ENCODE peak calls at places on chromosome 21, in five cellular contexts. B, H, L, P and Y are unnamed samples. For H3K4me1, the result is how much of the 10 kb centered on the place peaks cover.

GRCh38 chr21:34793471-34793870 is 124.7 kb downstream of the CLIC6 start:
- DNase-seq in B (no peak), L (no peak), H (no peak), P (no peak), Y (no peak)

GRCh38 chr21:27320868-27321267 is 354.0 kb upstream of the ADAMTS5 start:
- DNase-seq in P (no peak), L (no peak), B (no peak), H (no peak), Y (no peak)

GRCh38 chr21:34762761-34763160 is 94.0 kb downstream of the CLIC6 start:
- DNase-seq in P (no peak), L (no peak), H (no peak), B (no peak), Y (no peak)

GRCh38 chr21:43343095-43343991 is 83.6 kb downstream of the SIK1 start:
- DNase-seq in L (no peak), B (no peak), H (peak), P (no peak), Y (peak)

GRCh38 chr21:44407493-44407892 is 47.8 kb upstream of the LRRC3 start:
- DNase-seq in H (no peak), P (no peak), L (no peak), B (no peak), Y (no peak)

GRCh38 chr21:45948576-45949141 is 32.9 kb upstream of the COL6A1 start:
- DNase-seq in B (no peak), H (no peak), P (no peak), L (no peak), Y (no peak)

GRCh38 chr21:32940079-32941014 is 85.4 kb upstream of the OLIG2 start:
- DNase-seq in P (no peak), B (peak), L (peak), H (no peak), Y (peak)

GRCh38 chr21:32578107-32578691 is 7.1 kb downstream of the TCP10L start:
- DNase-seq in H (no peak), L (no peak), B (peak), P (no peak), Y (no peak)

GRCh38 chr21:44867999-44868700 is 5.3 kb downstream of the PTTG1IP start:
- DNase-seq in B (no peak), P (no peak), L (no peak), H (no peak), Y (no peak)

GRCh38 chr21:44962481-44962966 is 22.7 kb downstream of the SLX9 start:
- DNase-seq in P (no peak), H (no peak), B (no peak), L (no peak), Y (no peak)

GRCh38 chr21:35208810-35209517 is 159.9 kb upstream of the RUNX1 start:
- DNase-seq in H (no peak), L (no peak), B (no peak), P (no peak), Y (no peak)

GRCh38 chr21:27526451-27526850 is 559.6 kb upstream of the ADAMTS5 start:
- DNase-seq in H (no peak), B (no peak), P (no peak), L (no peak), Y (no peak)

GRCh38 chr21:33428669-33429068 is 25.5 kb downstream of the IFNGR2 start:
- DNase-seq in L (no peak), H (peak), B (no peak), P (no peak), Y (no peak)

GRCh38 chr21:36507397-36508018 is 27.6 kb upstream of the CLDN14 start:
- DNase-seq in H (no peak), P (no peak), L (no peak), B (no peak), Y (no peak)

GRCh38 chr21:36506482-36506881 is 26.6 kb upstream of the CLDN14 start:
- DNase-seq in P (no peak), L (no peak), H (no peak), B (no peak), Y (no peak)

GRCh38 chr21:36510911-36511310 is 31.0 kb upstream of the CLDN14 start:
- DNase-seq in P (no peak), H (no peak), B (no peak), L (no peak), Y (no peak)

GRCh38 chr21:36509966-36510742 is 30.2 kb upstream of the CLDN14 start:
- DNase-seq in B (no peak), L (no peak), H (peak), P (no peak), Y (peak)

DNA sequence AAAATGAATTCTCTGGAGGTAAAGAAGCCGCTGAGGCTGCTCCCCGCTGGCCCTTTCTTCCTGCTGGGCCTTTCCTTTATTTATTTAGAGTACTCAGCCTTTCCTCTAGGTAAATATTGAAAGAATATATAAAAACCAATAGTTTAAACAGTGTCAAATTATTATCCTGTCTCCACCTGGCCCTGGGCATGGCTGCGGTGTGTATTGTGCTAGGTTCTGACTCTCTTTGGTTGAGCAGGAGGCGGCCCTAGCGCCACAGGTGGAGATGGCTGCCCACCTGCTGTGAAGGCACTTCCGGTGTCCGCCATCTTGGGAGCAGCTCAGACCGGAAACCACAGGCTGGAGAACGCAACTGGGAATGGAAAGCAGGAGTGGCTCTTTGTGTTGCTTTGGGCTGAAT is 29.0 kb upstream of the CLDN14 start:
- DNase-seq in H (no peak), P (no peak), B (no peak), L (no peak), Y (no peak)
- TF ChIP-seq POLR2AphosphoS5 in H (no peak), P (no peak), B (no peak), L (no peak), Y (no peak)

DNA sequence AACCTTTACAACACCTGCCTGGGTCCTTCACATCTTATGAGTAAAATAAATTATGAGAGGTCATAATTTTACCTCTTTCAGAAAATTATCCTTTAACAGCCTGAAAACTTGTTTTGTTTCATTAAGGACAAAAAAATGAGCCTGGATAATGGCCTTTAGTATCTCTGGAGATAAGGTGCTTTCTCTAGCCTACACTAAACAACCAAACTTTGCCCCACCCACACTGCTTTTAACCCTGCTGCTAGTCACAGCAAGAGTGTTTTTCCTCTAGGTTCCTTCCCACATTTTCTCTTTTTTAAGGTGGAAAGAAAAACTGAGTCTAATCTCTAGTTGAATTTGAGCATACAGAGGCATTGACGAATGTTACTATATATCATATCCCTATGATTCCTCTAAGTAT is 101.7 kb upstream of the KRTAP19-8 start:
- DNase-seq in B (no peak), P (no peak), L (no peak), H (no peak), Y (no peak)
- H3K27ac ChIP-seq in B (no peak), P (no peak), L (no peak), H (no peak), Y (no peak)

DNA sequence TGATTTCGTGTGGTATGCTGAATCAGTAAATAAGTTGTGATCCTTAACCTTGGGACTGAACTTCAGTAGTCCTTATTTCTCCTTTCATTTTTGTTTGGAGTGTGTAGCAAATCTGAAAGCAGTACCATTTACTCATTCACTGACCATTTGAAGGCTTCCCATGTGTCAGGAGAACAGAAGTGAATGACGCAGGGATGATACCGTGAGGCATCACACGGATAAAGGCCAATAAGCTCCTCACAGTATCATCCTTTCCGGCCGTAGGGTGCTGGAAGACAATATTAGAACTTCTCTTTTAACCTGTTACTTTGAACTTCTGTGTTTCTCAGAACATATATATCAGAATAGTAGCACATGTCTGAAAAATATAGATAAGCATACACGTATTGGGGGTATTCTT is 21.3 kb downstream of the BACH1 start:
- DNase-seq in B (no peak), P (no peak), L (no peak), H (no peak), Y (no peak)
- H3K4me1 ChIP-seq in B (under half), P (under half), L (under half), H (under half), Y (under half)

GRCh38 chr21:37375866-37376574 is 9.4 kb downstream of the DYRK1A start:
- DNase-seq in H (no peak), B (no peak), P (no peak), L (no peak), Y (no peak)
- TF ChIP-seq POLR2AphosphoS5 in H (no peak), B (no peak), P (no peak), L (no peak), Y (no peak)

DNA sequence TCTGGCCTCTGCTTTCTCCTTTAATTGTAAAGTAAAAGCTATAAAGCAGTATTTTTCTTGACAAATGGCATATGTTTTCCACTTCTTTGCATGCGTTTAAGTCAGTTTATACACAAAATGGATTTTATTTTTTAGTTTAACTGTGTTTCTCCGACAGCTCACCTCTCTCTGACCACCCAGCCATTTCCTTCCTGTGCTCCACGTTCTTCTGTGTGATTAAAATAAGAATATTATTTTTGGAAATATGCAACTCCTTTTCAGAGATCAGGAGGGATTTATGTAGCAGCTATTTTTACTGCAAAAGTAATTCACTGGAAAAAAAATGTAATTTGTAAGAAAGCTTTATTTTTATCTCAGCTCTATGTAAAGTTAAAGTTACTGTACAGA is 18.0 kb downstream of the ETS2 start:
- DNase-seq in B (no peak), P (no peak), L (no peak), H (no peak), Y (no peak)
- H3K27ac ChIP-seq in B (no peak), P (peak), L (no peak), H (no peak), Y (peak)

DNA sequence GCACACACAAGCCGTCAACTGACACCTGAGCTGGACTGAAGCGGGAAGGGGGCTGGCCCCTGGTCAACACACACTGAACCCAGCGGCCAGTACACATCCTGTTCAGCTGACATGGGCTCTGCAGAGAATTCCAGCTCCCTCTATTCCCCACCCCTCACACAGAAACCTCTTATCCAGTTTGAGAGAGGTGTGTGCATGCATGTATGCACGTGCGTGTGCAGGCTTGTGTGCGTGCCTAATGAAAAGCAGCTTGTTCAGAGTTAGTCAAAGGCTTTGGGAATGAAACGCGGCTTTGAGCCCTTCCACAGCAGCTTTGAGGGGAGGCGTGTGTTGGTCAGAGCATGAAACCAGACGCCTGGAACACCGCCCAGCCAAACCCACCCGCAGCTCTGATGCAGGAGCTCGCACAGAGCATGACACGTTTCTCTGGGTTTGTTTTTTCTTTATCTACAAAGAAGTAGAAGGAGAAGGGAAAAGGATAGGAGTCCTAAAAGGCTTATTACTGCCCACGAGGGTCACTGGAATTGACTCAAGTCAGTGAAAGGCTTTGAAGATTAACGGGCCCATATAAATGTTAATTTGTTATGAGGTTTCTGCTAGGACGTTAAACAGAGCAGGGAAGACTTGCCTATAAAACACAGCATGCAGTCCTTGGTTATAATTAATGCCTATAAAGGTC is 184.2 kb downstream of the ETS2 start:
- DNase-seq in P (no peak), B (no peak), L (no peak), H (no peak), Y (peak)
- H3K4me1 ChIP-seq in P (half or more), B (under half), L (half or more), H (under half), Y (half or more)

DNA sequence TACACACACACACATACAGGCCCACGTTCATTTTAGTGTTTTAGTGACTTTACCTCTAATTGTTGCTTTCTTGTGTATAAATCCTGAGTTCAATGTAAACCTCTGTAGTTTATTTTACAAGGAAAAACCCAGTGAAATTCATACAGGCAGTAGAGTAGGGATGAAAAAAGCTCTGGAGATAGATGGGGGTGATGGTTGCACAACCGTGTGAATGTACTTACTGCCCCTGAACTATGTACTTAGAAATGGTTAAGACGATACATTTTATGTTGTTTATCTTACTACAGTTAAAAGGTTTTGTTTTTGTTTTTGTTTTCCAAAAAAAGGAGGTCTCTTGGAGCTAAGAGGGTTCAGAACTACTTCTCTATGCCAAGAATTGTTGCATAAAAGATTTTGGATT is 29.7 kb upstream of the PRDM15 start:
- DNase-seq in P (no peak), H (no peak), L (no peak), B (no peak), Y (no peak)
- TF ChIP-seq POLR2AphosphoS5 in P (no peak), H (no peak), L (no peak), B (no peak), Y (no peak)

DNA sequence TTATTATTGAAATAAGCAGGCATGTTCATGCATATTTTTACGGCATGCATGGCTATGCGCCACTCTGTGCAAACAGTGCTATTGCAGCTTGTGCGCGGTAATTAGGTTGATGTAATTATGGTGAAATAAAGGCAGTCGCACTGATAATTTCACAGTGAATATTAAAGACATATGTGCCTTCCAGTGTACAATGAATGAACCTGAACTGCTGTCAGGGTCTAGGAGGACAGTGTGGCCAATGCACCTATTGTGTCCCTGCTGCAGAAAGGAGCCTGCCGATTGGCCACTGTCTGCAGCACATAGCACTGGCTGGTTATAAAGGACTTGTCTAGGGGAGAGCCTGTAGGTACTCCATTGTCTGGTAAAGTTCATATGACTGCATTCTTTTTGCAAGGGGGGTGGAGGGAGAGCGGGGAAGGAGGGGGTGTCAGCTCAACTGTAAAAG is 340.4 kb downstream of the USP25 start:
- DNase-seq in B (no peak), H (no peak), L (no peak), P (no peak), Y (no peak)
- H3K27ac ChIP-seq in B (no peak), H (peak), L (no peak), P (peak), Y (no peak)